ENCODE peak calls at places on chromosomes 4 and X, in eight cellular contexts. One of them, this sample, is unnamed.

GRCh38 chr4:157004279-157005161 is 32.9 kb upstream of the PDGFC start:
- DNase-seq in HFFc6: no peak
- DNase-seq in keratinocyte: no peak
- DNase-seq in stomach: no peak
- DNase-seq in brain microvascular endothelial cell: no peak
- DNase-seq in gastrocnemius medialis: no peak
- DNase-seq in cardiac muscle cell: no peak
- DNase-seq in fibroblast of pulmonary artery: peak
- DNase-seq in this sample: no peak

GRCh38 chr4:100261346-100261745 is 71.1 kb upstream of the DDIT4L start:
- DNase-seq in brain microvascular endothelial cell: no peak
- DNase-seq in stomach: no peak
- DNase-seq in gastrocnemius medialis: no peak
- DNase-seq in keratinocyte: no peak
- DNase-seq in HFFc6: peak
- DNase-seq in fibroblast of pulmonary artery: no peak
- DNase-seq in cardiac muscle cell: no peak
- DNase-seq in this sample: no peak

GRCh38 chrX:126770179-126770578 is 49.4 kb upstream of the PRR32 start:
- DNase-seq in gastrocnemius medialis: no peak
- DNase-seq in fibroblast of pulmonary artery: no peak
- DNase-seq in cardiac muscle cell: peak
- DNase-seq in HFFc6: no peak
- DNase-seq in brain microvascular endothelial cell: no peak
- DNase-seq in keratinocyte: no peak
- DNase-seq in stomach: no peak
- DNase-seq in this sample: peak

GRCh38 chrX:136691028-136691809 is 43.3 kb downstream of the CD40LG start:
- DNase-seq in cardiac muscle cell: no peak
- DNase-seq in stomach: no peak
- DNase-seq in brain microvascular endothelial cell: no peak
- DNase-seq in HFFc6: no peak
- DNase-seq in fibroblast of pulmonary artery: no peak
- DNase-seq in gastrocnemius medialis: no peak
- DNase-seq in keratinocyte: no peak
- DNase-seq in this sample: peak

GRCh38 chr4:74632634-74633033 is 161.7 kb downstream of the BTC start:
- DNase-seq in HFFc6: peak
- DNase-seq in brain microvascular endothelial cell: peak
- DNase-seq in gastrocnemius medialis: no peak
- DNase-seq in keratinocyte: peak
- DNase-seq in cardiac muscle cell: no peak
- DNase-seq in stomach: peak
- DNase-seq in fibroblast of pulmonary artery: peak
- DNase-seq in this sample: no peak

GRCh38 chr4:56434599-56435000 is 815 bp downstream of the PPAT start:
- DNase-seq in HFFc6: peak
- DNase-seq in keratinocyte: no peak
- DNase-seq in cardiac muscle cell: peak
- DNase-seq in gastrocnemius medialis: no peak
- DNase-seq in stomach: peak
- DNase-seq in fibroblast of pulmonary artery: peak
- DNase-seq in brain microvascular endothelial cell: peak
- DNase-seq in this sample: peak

GRCh38 chr4:35963383-35963782 is 280.9 kb downstream of the ARAP2 start:
- DNase-seq in cardiac muscle cell: no peak
- DNase-seq in stomach: no peak
- DNase-seq in HFFc6: no peak
- DNase-seq in keratinocyte: no peak
- DNase-seq in gastrocnemius medialis: no peak
- DNase-seq in brain microvascular endothelial cell: no peak
- DNase-seq in fibroblast of pulmonary artery: peak
- DNase-seq in this sample: no peak

GRCh38 chrX:140440891-140441290 is 64.0 kb downstream of the SOX3 start:
- DNase-seq in keratinocyte: no peak
- DNase-seq in brain microvascular endothelial cell: no peak
- DNase-seq in HFFc6: no peak
- DNase-seq in cardiac muscle cell: peak
- DNase-seq in fibroblast of pulmonary artery: no peak
- DNase-seq in stomach: no peak
- DNase-seq in gastrocnemius medialis: no peak
- DNase-seq in this sample: no peak

GRCh38 chr4:183099537-183100297 is 660 bp downstream of the WWC2 start:
- DNase-seq in brain microvascular endothelial cell: no peak
- DNase-seq in keratinocyte: no peak
- DNase-seq in stomach: peak
- DNase-seq in HFFc6: no peak
- DNase-seq in fibroblast of pulmonary artery: no peak
- DNase-seq in cardiac muscle cell: peak
- DNase-seq in gastrocnemius medialis: peak
- DNase-seq in this sample: peak

GRCh38 chr4:128787509-128788311 is 21.8 kb upstream of the JADE1 start:
- DNase-seq in gastrocnemius medialis: no peak
- DNase-seq in fibroblast of pulmonary artery: no peak
- DNase-seq in keratinocyte: no peak
- DNase-seq in HFFc6: no peak
- DNase-seq in brain microvascular endothelial cell: no peak
- DNase-seq in stomach: no peak
- DNase-seq in cardiac muscle cell: no peak
- DNase-seq in this sample: no peak

GRCh38 chr4:184108006-184108501 is 109.6 kb downstream of the ENPP6 start:
- DNase-seq in cardiac muscle cell: no peak
- DNase-seq in HFFc6: no peak
- DNase-seq in keratinocyte: no peak
- DNase-seq in brain microvascular endothelial cell: no peak
- DNase-seq in stomach: no peak
- DNase-seq in gastrocnemius medialis: no peak
- DNase-seq in fibroblast of pulmonary artery: no peak
- DNase-seq in this sample: no peak

GRCh38 chr4:99723555-99724450 is 66.2 kb upstream of the C4orf54 start:
- DNase-seq in brain microvascular endothelial cell: peak
- DNase-seq in HFFc6: peak
- DNase-seq in cardiac muscle cell: no peak
- DNase-seq in stomach: peak
- DNase-seq in fibroblast of pulmonary artery: peak
- DNase-seq in keratinocyte: peak
- DNase-seq in gastrocnemius medialis: peak
- DNase-seq in this sample: no peak

GRCh38 chrX:122579521-122579920 is 604.6 kb upstream of the GRIA3 start:
- DNase-seq in cardiac muscle cell: no peak
- DNase-seq in fibroblast of pulmonary artery: no peak
- DNase-seq in HFFc6: peak
- DNase-seq in keratinocyte: no peak
- DNase-seq in gastrocnemius medialis: no peak
- DNase-seq in brain microvascular endothelial cell: peak
- DNase-seq in stomach: no peak
- DNase-seq in this sample: no peak

GRCh38 chrX:112450810-112451209 is 228.9 kb downstream of the LHFPL1 start:
- DNase-seq in HFFc6: no peak
- DNase-seq in cardiac muscle cell: no peak
- DNase-seq in keratinocyte: no peak
- DNase-seq in gastrocnemius medialis: no peak
- DNase-seq in fibroblast of pulmonary artery: no peak
- DNase-seq in brain microvascular endothelial cell: no peak
- DNase-seq in stomach: no peak
- DNase-seq in this sample: no peak

GRCh38 chr4:99710681-99711345 is 53.2 kb upstream of the C4orf54 start:
- DNase-seq in gastrocnemius medialis: no peak
- DNase-seq in HFFc6: no peak
- DNase-seq in fibroblast of pulmonary artery: no peak
- DNase-seq in brain microvascular endothelial cell: no peak
- DNase-seq in cardiac muscle cell: no peak
- DNase-seq in keratinocyte: peak
- DNase-seq in stomach: no peak
- DNase-seq in this sample: no peak

GRCh38 chrX:150205011-150205410 is 158.1 kb upstream of the MAMLD1 start:
- DNase-seq in cardiac muscle cell: no peak
- DNase-seq in gastrocnemius medialis: peak
- DNase-seq in HFFc6: no peak
- DNase-seq in stomach: peak
- DNase-seq in brain microvascular endothelial cell: no peak
- DNase-seq in keratinocyte: no peak
- DNase-seq in fibroblast of pulmonary artery: peak
- DNase-seq in this sample: no peak

GRCh38 chr4:1216869-1217294 is 32.0 kb downstream of the CTBP1 start:
- DNase-seq in brain microvascular endothelial cell: no peak
- DNase-seq in fibroblast of pulmonary artery: no peak
- DNase-seq in HFFc6: no peak
- DNase-seq in keratinocyte: no peak
- DNase-seq in stomach: peak
- DNase-seq in cardiac muscle cell: no peak
- DNase-seq in gastrocnemius medialis: no peak
- DNase-seq in this sample: no peak

GRCh38 chr4:139666735-139667266 is 1.2 kb downstream of the MGST2 start:
- DNase-seq in stomach: peak
- DNase-seq in gastrocnemius medialis: peak
- DNase-seq in HFFc6: no peak
- DNase-seq in keratinocyte: no peak
- DNase-seq in cardiac muscle cell: peak
- DNase-seq in fibroblast of pulmonary artery: peak
- DNase-seq in brain microvascular endothelial cell: peak
- DNase-seq in this sample: no peak

GRCh38 chr4:41448935-41449334 is 89.0 kb upstream of the LIMCH1 start:
- DNase-seq in fibroblast of pulmonary artery: no peak
- DNase-seq in stomach: no peak
- DNase-seq in keratinocyte: no peak
- DNase-seq in gastrocnemius medialis: no peak
- DNase-seq in HFFc6: no peak
- DNase-seq in brain microvascular endothelial cell: no peak
- DNase-seq in cardiac muscle cell: no peak
- DNase-seq in this sample: no peak

GRCh38 chrX:97006167-97006566 is 122.5 kb downstream of the RPA4 start:
- DNase-seq in gastrocnemius medialis: no peak
- DNase-seq in stomach: no peak
- DNase-seq in brain microvascular endothelial cell: no peak
- DNase-seq in fibroblast of pulmonary artery: no peak
- DNase-seq in cardiac muscle cell: no peak
- DNase-seq in keratinocyte: no peak
- DNase-seq in HFFc6: no peak
- DNase-seq in this sample: no peak

DNA sequence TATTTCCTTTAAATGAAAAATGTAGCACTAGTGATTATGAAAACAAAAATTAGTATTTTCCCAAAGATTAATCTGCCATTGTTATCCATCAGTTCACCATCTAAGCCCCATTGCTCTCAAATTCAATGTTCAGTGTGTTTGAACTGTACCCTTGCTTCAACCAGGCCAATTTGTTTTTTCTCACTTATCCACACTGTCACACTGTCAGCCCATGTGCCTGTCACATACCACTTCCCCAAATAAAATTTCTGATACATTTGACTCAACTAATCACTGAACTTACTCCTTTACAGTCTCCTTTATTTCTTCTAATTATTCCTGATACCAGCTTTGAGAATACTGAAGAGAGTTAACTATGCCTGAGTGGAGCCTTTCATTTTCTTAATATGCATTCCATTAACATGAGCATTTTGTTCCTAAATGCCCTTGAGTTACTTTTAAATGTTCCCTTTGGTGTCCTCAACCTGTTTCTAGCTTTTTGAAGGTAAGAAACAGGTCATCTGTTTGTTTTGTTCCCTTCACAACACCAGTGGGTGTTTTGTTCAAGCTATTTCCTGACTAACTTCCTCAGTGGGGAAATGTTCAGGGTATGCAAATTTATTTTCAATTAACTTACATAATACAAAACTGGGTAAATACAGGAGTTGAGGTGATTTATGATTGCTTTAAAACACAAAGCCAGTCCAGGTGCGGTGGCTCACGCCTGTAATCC is 117.1 kb downstream of the RPA4 start:
- DNase-seq in keratinocyte: no peak
- DNase-seq in fibroblast of pulmonary artery: no peak
- DNase-seq in stomach: no peak
- DNase-seq in brain microvascular endothelial cell: no peak
- DNase-seq in gastrocnemius medialis: no peak
- DNase-seq in HFFc6: no peak
- DNase-seq in cardiac muscle cell: no peak
- DNase-seq in this sample: no peak
- TF ChIP-seq CTCF in keratinocyte: no peak
- TF ChIP-seq CTCF in fibroblast of pulmonary artery: no peak
- TF ChIP-seq CTCF in stomach: no peak
- TF ChIP-seq CTCF in brain microvascular endothelial cell: no peak
- TF ChIP-seq CTCF in gastrocnemius medialis: no peak
- TF ChIP-seq CTCF in HFFc6: no peak
- TF ChIP-seq CTCF in cardiac muscle cell: no peak
- TF ChIP-seq CTCF in this sample: no peak

GRCh38 chr4:57661707-57662106 is 551.5 kb upstream of the IGFBP7 start:
- DNase-seq in stomach: no peak
- DNase-seq in brain microvascular endothelial cell: no peak
- DNase-seq in fibroblast of pulmonary artery: no peak
- DNase-seq in gastrocnemius medialis: no peak
- DNase-seq in keratinocyte: no peak
- DNase-seq in cardiac muscle cell: no peak
- DNase-seq in HFFc6: no peak
- DNase-seq in this sample: no peak
- TF ChIP-seq CTCF in stomach: no peak
- TF ChIP-seq CTCF in brain microvascular endothelial cell: no peak
- TF ChIP-seq CTCF in fibroblast of pulmonary artery: no peak
- TF ChIP-seq CTCF in gastrocnemius medialis: no peak
- TF ChIP-seq CTCF in keratinocyte: no peak
- TF ChIP-seq CTCF in cardiac muscle cell: no peak
- TF ChIP-seq CTCF in HFFc6: no peak
- TF ChIP-seq CTCF in this sample: no peak

DNA sequence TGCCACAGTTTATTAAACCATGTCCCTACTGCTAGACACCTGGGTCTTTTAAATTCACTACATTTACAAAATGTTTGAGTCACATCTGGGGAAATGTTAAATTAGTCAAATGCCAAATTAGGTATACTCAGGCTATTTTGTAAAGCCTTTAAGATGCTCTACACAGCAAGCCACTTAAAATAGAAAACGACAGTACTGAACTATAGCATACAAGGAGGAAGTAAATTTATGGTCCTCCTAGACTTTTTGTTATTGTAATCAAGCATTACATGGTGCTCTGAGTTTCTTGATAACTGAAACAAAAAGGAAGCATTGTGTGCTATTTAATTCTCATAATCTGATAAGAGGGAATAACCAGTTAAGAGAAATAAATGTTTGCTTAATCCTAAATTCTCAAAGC is 46.2 kb downstream of the SLC9A7 start:
- DNase-seq in cardiac muscle cell: no peak
- DNase-seq in fibroblast of pulmonary artery: no peak
- DNase-seq in brain microvascular endothelial cell: no peak
- DNase-seq in HFFc6: no peak
- DNase-seq in stomach: no peak
- DNase-seq in gastrocnemius medialis: no peak
- DNase-seq in keratinocyte: no peak
- DNase-seq in this sample: no peak
- TF ChIP-seq CTCF in cardiac muscle cell: no peak
- TF ChIP-seq CTCF in fibroblast of pulmonary artery: no peak
- TF ChIP-seq CTCF in brain microvascular endothelial cell: no peak
- TF ChIP-seq CTCF in HFFc6: no peak
- TF ChIP-seq CTCF in stomach: no peak
- TF ChIP-seq CTCF in gastrocnemius medialis: no peak
- TF ChIP-seq CTCF in keratinocyte: no peak
- TF ChIP-seq CTCF in this sample: no peak

DNA sequence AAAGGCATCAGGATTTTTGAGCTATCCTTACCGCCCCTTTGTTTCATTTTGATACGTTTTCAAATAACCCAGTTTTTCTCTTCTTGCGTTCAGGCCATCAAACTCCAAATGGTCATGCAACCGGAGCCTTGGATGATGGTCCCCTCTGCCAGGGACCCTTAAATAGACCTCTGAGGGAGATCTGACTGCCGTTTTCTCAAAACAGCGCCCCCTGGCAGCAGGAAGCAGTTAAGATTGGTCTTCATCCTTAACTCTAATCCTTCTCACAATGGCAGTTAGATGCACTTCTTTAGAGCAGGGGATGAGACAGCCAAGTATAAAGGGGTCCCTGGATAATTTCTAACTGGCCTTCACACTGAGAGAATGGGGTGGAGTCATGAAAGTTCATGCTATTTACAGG is 525.0 kb upstream of the SPANXN1 start:
- DNase-seq in cardiac muscle cell: no peak
- DNase-seq in keratinocyte: no peak
- DNase-seq in HFFc6: no peak
- DNase-seq in stomach: no peak
- DNase-seq in gastrocnemius medialis: no peak
- DNase-seq in brain microvascular endothelial cell: no peak
- DNase-seq in fibroblast of pulmonary artery: no peak
- DNase-seq in this sample: no peak
- TF ChIP-seq CTCF in cardiac muscle cell: no peak
- TF ChIP-seq CTCF in keratinocyte: no peak
- TF ChIP-seq CTCF in HFFc6: no peak
- TF ChIP-seq CTCF in stomach: no peak
- TF ChIP-seq CTCF in gastrocnemius medialis: no peak
- TF ChIP-seq CTCF in brain microvascular endothelial cell: peak
- TF ChIP-seq CTCF in fibroblast of pulmonary artery: no peak
- TF ChIP-seq CTCF in this sample: no peak

This sample was measured in MM.1S.